ENCODE peak calls at places on chromosomes 1 and 21, in four cellular contexts. D is stomach; J is CD8-positive, alpha-beta memory T cell; K is tibial nerve. U is an unnamed sample. For H3K9me3, the result is how much of the 10 kb centered on the place peaks cover.

GRCh38 chr1:7421471-7422075 is 349.5 kb upstream of the VAMP3 start:
- DNase-seq in D (peak), J (no peak), K (no peak), U (no peak)

GRCh38 chr1:235079443-235079967 is 49.1 kb downstream of the TOMM20 start:
- DNase-seq in D (peak), J (no peak), K (no peak), U (no peak)

GRCh38 chr1:198157847-198158765 is 1.3 kb downstream of the NEK7 start:
- DNase-seq in D (no peak), J (no peak), K (no peak), U (no peak)

GRCh38 chr1:161046574-161047167 is 894 bp upstream of the USF1 start:
- DNase-seq in D (no peak), J (no peak), K (no peak), U (no peak)

GRCh38 chr1:12209495-12209832 is 20.4 kb upstream of the VPS13D start:
- DNase-seq in D (no peak), J (no peak), K (no peak), U (no peak)

GRCh38 chr1:191025896-191026642 is 548.4 kb upstream of the BRINP3 start:
- DNase-seq in D (no peak), J (peak), K (no peak), U (no peak)

GRCh38 chr1:3119748-3120524 is 50.9 kb downstream of the PRDM16 start:
- DNase-seq in D (no peak), J (no peak), K (no peak), U (no peak)

GRCh38 chr1:54260810-54261209 is 60.8 kb downstream of the MRPL37 start:
- DNase-seq in D (no peak), J (no peak), K (no peak), U (no peak)

GRCh38 chr21:45146801-45147200 is 72.4 kb downstream of the ADARB1 start:
- DNase-seq in D (no peak), J (no peak), K (no peak), U (no peak)

GRCh38 chr1:147496571-147496970 is 44.7 kb upstream of the BCL9 start:
- DNase-seq in D (peak), J (no peak), K (peak), U (no peak)

GRCh38 chr1:91570105-91570448 is 69.4 kb downstream of the CDC7 start:
- DNase-seq in D (no peak), J (no peak), K (no peak), U (no peak)

GRCh38 chr1:30467101-30467500 is 256.3 kb downstream of the MATN1 start:
- DNase-seq in D (no peak), J (no peak), K (no peak), U (no peak)

GRCh38 chr1:181038399-181038873 is 4.7 kb downstream of the MR1 start:
- DNase-seq in D (peak), J (peak), K (peak), U (peak)

GRCh38 chr1:170669586-170670332 is 5.8 kb downstream of the PRRX1 start:
- DNase-seq in D (no peak), J (no peak), K (no peak), U (no peak)

GRCh38 chr1:119361611-119362010 is 7.0 kb upstream of the HAO2 start:
- DNase-seq in D (no peak), J (no peak), K (no peak), U (no peak)

GRCh38 chr1:24443241-24443656 is 27.6 kb downstream of the NIPAL3 start:
- DNase-seq in D (no peak), J (no peak), K (no peak), U (no peak)

GRCh38 chr1:202967684-202968281 is 726 bp upstream of the CYB5R1 start:
- DNase-seq in D (no peak), J (no peak), K (no peak), U (no peak)

GRCh38 chr21:41751621-41752020 is 15.2 kb downstream of the RIPK4 start:
- DNase-seq in D (peak), J (no peak), K (no peak), U (no peak)

GRCh38 chr1:4627353-4627752 is 27.1 kb upstream of the AJAP1 start:
- DNase-seq in D (no peak), J (no peak), K (no peak), U (no peak)

GRCh38 chr1:4628992-4629391 is 25.4 kb upstream of the AJAP1 start:
- DNase-seq in D (no peak), J (no peak), K (no peak), U (no peak)

GRCh38 chr1:4631321-4631720 is 23.1 kb upstream of the AJAP1 start:
- DNase-seq in D (no peak), J (no peak), K (no peak), U (no peak)

GRCh38 chr1:4633346-4633745 is 21.1 kb upstream of the AJAP1 start:
- DNase-seq in D (no peak), J (no peak), K (no peak), U (no peak)

GRCh38 chr1:4630561-4630960 is 23.8 kb upstream of the AJAP1 start:
- DNase-seq in D (no peak), J (no peak), K (no peak), U (no peak)
- H3K9me3 ChIP-seq in D (under half), J (under half), K (under half), U (under half)

GRCh38 chr1:247056071-247056470 is 22.5 kb downstream of the ZNF670 start:
- DNase-seq in D (no peak), J (no peak), K (no peak), U (no peak)
- H3K9me3 ChIP-seq in D (under half), J (under half), K (under half), U (under half)

GRCh38 chr1:227587968-227588367 is 24.6 kb downstream of the ZNF678 start:
- DNase-seq in D (no peak), J (no peak), K (no peak), U (no peak)
- H3K9me3 ChIP-seq in D (under half), J (under half), K (under half), U (under half)

GRCh38 chr21:18893411-18893810 is 489.8 kb upstream of the TMPRSS15 start:
- DNase-seq in D (no peak), J (no peak), K (no peak), U (no peak)
- H3K9me3 ChIP-seq in D (under half), J (under half), K (under half), U (under half)

GRCh38 chr1:42506576-42506975 is 43.5 kb downstream of the CCDC30 start:
- DNase-seq in D (no peak), J (no peak), K (no peak), U (no peak)

GRCh38 chr1:42504535-42505128 is 41.5 kb downstream of the CCDC30 start:
- DNase-seq in D (no peak), J (no peak), K (no peak), U (no peak)
- H3K9me3 ChIP-seq in D (under half), J (under half), K (under half), U (under half)

GRCh38 chr21:28391938-28392337 is 600.7 kb downstream of the LTN1 start:
- DNase-seq in D (no peak), J (no peak), K (no peak), U (no peak)
- H3K9me3 ChIP-seq in D (under half), J (under half), K (under half), U (under half)

GRCh38 chr21:8998946-8999681 is 1522.3 kb upstream of the TPTE start:
- DNase-seq in D (no peak), J (no peak), K (no peak), U (no peak)
- H3K9me3 ChIP-seq in D (under half), J (under half), K (under half), U (under half)

GRCh38 chr1:59083946-59084865 is 212.7 kb upstream of the FGGY start:
- DNase-seq in D (no peak), J (no peak), K (no peak), U (no peak)
- H3K9me3 ChIP-seq in D (under half), J (under half), K (under half), U (under half)

DNA sequence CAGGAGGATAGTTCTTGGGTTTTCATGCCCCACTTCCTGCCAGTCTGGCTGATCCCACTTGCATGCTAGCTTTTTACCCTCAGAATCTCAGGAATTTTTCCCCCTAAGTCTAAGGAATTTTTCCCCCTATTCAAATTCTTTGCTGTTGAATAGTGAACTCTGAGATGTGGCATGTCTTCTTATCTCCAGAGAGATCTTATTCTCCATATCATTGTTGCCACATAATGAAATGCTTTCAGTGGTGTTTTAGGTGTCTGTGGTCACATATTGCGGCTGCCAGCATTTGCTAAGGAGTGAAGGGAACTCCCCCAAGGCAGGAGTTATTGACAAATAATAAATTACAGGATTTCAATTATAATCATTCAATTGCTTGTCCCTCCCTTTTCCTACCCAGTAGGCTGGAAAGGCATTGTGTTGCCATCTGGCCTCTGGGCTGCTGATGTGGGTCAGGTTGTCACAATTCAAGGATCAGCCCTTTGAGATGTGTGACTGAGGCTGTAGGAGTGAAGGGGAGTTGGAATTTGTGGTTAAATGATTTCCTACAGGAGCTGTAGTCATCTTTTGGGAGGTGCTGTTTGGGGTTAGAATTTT is 3.9 kb upstream of the FLG start:
- DNase-seq in D (no peak), J (no peak), K (no peak), U (no peak)
- H3K9me3 ChIP-seq in D (under half), J (under half), K (under half), U (under half)